ENCODE peak calls at places on chromosomes 13 and 19, in six cellular contexts. R is stimulated activated CD4-positive, alpha-beta T cell treated with anti-CD3 and anti-CD28 coated beads, Interleukin-2, amount 100 ng/mL, for 4 hours; U is anterior cingulate cortex; V is brain microvascular endothelial cell; D is NCI-H1694 treated with DMSO at 0.1 percent for 48 hours; T is A549. W is an unnamed sample.

GRCh38 chr13:79874396-79875360 is 393.7 kb downstream of the NDFIP2 start:
- DNase-seq in R (no peak), U (no peak), V (no peak), D (peak; percentile 90), T (no peak), W (no peak)

GRCh38 chr19:34495416-34495815 is 13.9 kb downstream of the WTIP start:
- DNase-seq in R (no peak), U (no peak), V (no peak), D (no peak), T (no peak), W (no peak)

GRCh38 chr19:21947775-21948174 is 63.0 kb downstream of the ZNF208 start:
- DNase-seq in R (no peak), U (no peak), V (no peak), D (no peak), T (no peak), W (no peak)

GRCh38 chr19:12868540-12869112 is 12.6 kb downstream of the DNASE2 start:
- DNase-seq in R (no peak), U (no peak), V (no peak), D (no peak), T (no peak), W (no peak)

GRCh38 chr13:45206340-45206739 is 5.5 kb upstream of the KCTD4 start:
- DNase-seq in R (no peak), U (no peak), V (peak; percentile 79), D (no peak), T (peak; percentile 28), W (peak; percentile 79)

GRCh38 chr13:21137696-21138095 is 38.7 kb downstream of the SKA3 start:
- DNase-seq in R (no peak), U (no peak), V (peak; percentile 56), D (no peak), T (no peak), W (no peak)

GRCh38 chr13:100130092-100130491 is 41.2 kb downstream of the PCCA start:
- DNase-seq in R (no peak), U (peak; percentile 18), V (no peak), D (no peak), T (no peak), W (peak; percentile 54)

GRCh38 chr19:48797103-48797502 is 13.7 kb downstream of the BCAT2 start:
- DNase-seq in R (no peak), U (no peak), V (no peak), D (no peak), T (no peak), W (no peak)

GRCh38 chr13:21673592-21674270 is 2.9 kb downstream of the FGF9 start:
- DNase-seq in R (no peak), U (no peak), V (no peak), D (no peak), T (peak; percentile 36), W (no peak)

W was measured in stromal cell of bone marrow.